ENCODE peak calls at places on chromosomes 2 and 18, in four cellular contexts. One of them, this sample, is unnamed.
A peak's percentile ranks its signal among the peaks of the same experiment; 100 is the strongest.

GRCh38 chr18:67783215-67783946 is 266.9 kb upstream of the DSEL start:
- DNase-seq in NB4: peak; percentile 29
- DNase-seq in suprapubic skin: no peak
- DNase-seq in MCF 10A: peak; percentile 83
- DNase-seq in this sample: no peak

GRCh38 chr2:186599186-186599778 is 9.4 kb downstream of the ITGAV start:
- DNase-seq in NB4: no peak
- DNase-seq in suprapubic skin: no peak
- DNase-seq in MCF 10A: no peak
- DNase-seq in this sample: no peak

GRCh38 chr2:218908721-218909619 is 28.3 kb downstream of the WNT10A start:
- DNase-seq in NB4: peak; percentile 86
- DNase-seq in suprapubic skin: peak; percentile 94
- DNase-seq in MCF 10A: peak; percentile 87
- DNase-seq in this sample: peak; percentile 94

GRCh38 chr18:33115917-33116316 is 324.6 kb downstream of the CCDC178 start:
- DNase-seq in NB4: no peak
- DNase-seq in suprapubic skin: no peak
- DNase-seq in MCF 10A: no peak
- DNase-seq in this sample: peak; percentile 8

GRCh38 chr2:191150451-191151314 is at the start of gene STAT4:
- DNase-seq in NB4: peak; percentile 49
- DNase-seq in suprapubic skin: no peak
- DNase-seq in MCF 10A: peak; percentile 57
- DNase-seq in this sample: peak; percentile 39

GRCh38 chr2:41912337-41912736 is 135.5 kb upstream of the PKDCC start:
- DNase-seq in NB4: no peak
- DNase-seq in suprapubic skin: no peak
- DNase-seq in MCF 10A: no peak
- DNase-seq in this sample: no peak

GRCh38 chr2:160006466-160006865 is 55.9 kb downstream of the PLA2R1 start:
- DNase-seq in NB4: no peak
- DNase-seq in suprapubic skin: no peak
- DNase-seq in MCF 10A: no peak
- DNase-seq in this sample: no peak

GRCh38 chr2:8134105-8134903 is 547.6 kb upstream of the ID2 start:
- DNase-seq in NB4: no peak
- DNase-seq in suprapubic skin: no peak
- DNase-seq in MCF 10A: no peak
- DNase-seq in this sample: no peak

GRCh38 chr18:46452820-46453219 is 204.2 kb downstream of the LOXHD1 start:
- DNase-seq in NB4: no peak
- DNase-seq in suprapubic skin: no peak
- DNase-seq in MCF 10A: peak; percentile 61
- DNase-seq in this sample: no peak

GRCh38 chr2:66821168-66821567 is 386.2 kb downstream of the MEIS1 start:
- DNase-seq in NB4: no peak
- DNase-seq in suprapubic skin: no peak
- DNase-seq in MCF 10A: no peak
- DNase-seq in this sample: no peak

GRCh38 chr2:151159109-151159690 is 102.5 kb downstream of the RBM43 start:
- DNase-seq in NB4: no peak
- DNase-seq in suprapubic skin: no peak
- DNase-seq in MCF 10A: no peak
- DNase-seq in this sample: no peak

GRCh38 chr18:70553961-70554325 is 265.1 kb downstream of the SOCS6 start:
- DNase-seq in NB4: no peak
- DNase-seq in suprapubic skin: no peak
- DNase-seq in MCF 10A: no peak
- DNase-seq in this sample: no peak

GRCh38 chr18:59904051-59904601 is 4.3 kb downstream of the PMAIP1 start:
- DNase-seq in NB4: no peak
- DNase-seq in suprapubic skin: no peak
- DNase-seq in MCF 10A: no peak
- DNase-seq in this sample: no peak

GRCh38 chr18:23209031-23209430 is 73.7 kb downstream of the CABLES1 start:
- DNase-seq in NB4: no peak
- DNase-seq in suprapubic skin: no peak
- DNase-seq in MCF 10A: peak; percentile 45
- DNase-seq in this sample: no peak

GRCh38 chr18:23207994-23208393 is 72.7 kb downstream of the CABLES1 start:
- DNase-seq in NB4: no peak
- DNase-seq in suprapubic skin: no peak
- DNase-seq in MCF 10A: no peak
- DNase-seq in this sample: no peak

GRCh38 chr18:23205980-23206379 is 70.7 kb downstream of the CABLES1 start:
- DNase-seq in NB4: no peak
- DNase-seq in suprapubic skin: no peak
- DNase-seq in MCF 10A: no peak
- DNase-seq in this sample: no peak

GRCh38 chr18:23208600-23208999 is 73.3 kb downstream of the CABLES1 start:
- DNase-seq in NB4: no peak
- DNase-seq in suprapubic skin: no peak
- DNase-seq in MCF 10A: no peak
- DNase-seq in this sample: no peak

DNA sequence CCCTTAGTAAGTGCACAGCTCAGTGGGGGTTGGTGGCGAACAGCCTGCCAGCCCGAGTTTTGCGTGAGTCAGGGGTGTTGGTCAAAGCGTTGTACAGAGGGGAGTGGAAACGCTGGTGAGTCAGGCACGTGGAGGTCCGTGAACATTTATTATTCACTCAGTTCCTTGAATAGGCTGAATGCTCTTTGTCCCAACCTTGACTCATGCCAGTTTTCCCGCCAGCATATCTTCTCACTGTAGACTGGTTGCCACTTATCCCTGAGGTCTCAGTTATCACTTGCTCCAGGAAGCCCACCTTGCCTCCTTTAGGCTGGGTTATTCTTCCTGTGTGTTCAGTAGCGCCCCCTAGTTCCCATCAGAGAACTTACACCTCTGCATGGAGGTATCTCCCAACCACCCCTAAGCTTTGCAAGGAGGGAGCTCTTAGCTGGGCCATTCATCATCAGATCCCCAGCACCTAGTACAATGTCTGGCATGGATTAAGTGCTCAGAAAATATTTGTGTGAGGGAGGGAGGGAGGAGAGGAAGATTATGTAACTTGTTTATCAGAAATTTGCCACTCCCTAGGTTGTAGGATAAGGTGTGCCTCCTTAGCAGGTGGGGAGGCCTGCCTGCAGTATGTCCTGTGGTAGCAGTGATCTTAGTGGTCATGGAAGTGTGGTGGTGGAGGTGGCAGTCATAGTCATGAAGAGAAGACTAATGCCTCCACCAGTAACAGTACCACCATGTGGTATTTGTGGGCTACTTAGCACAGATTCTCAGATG is 72.1 kb downstream of the CABLES1 start:
- DNase-seq in NB4: peak; percentile 43
- DNase-seq in suprapubic skin: peak; percentile 26
- DNase-seq in MCF 10A: peak; percentile 5
- DNase-seq in this sample: no peak
- TF ChIP-seq CTCF in NB4: peak; percentile 38
- TF ChIP-seq CTCF in suprapubic skin: peak; percentile 5
- TF ChIP-seq CTCF in MCF 10A: peak; percentile 26
- TF ChIP-seq CTCF in this sample: peak; percentile 10

GRCh38 chr2:183215917-183216316 is 91.7 kb downstream of the NUP35 start:
- DNase-seq in NB4: no peak
- DNase-seq in suprapubic skin: no peak
- DNase-seq in MCF 10A: no peak
- DNase-seq in this sample: no peak
- TF ChIP-seq CTCF in NB4: no peak
- TF ChIP-seq CTCF in suprapubic skin: no peak
- TF ChIP-seq CTCF in MCF 10A: no peak
- TF ChIP-seq CTCF in this sample: no peak

DNA sequence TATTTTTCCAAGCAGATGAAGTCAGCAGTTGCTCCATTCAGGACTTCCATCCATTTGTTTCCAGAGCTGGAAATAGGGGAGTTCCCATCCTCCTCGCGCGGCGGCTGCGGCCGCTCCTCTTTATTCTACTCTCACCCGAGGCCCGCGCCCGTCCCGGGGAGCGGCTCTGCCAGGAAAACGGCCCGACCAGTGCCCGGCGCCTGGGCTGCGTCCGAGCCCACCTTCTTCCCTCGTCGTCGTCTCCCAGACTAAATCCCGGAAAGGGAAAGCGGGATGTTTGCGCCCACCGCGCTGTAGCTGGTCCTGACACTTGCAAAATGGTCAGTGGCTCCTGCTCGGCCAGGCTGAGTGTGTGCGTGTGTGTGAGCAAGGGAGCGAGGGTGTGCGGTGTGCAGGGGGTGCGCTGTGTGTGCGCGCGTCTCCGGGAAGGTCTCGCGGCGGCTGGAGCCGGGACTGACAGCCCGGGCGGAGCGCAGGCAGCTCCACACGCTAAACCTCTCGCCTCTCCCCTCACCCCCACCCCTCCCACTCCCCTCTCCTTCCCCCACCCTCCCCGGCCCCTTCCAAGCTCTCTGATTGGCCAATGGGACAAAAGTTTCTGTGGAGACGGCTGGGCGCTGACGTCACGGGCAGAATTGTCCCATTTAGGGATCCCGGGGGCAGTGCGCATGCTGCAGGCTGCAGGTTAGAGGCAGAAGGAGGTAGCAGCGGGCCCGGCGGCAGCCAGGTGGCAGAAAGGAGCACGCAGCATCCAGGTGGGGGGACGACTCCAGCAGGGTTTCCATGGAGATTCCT is at the start of gene NOL4:
- DNase-seq in NB4: no peak
- DNase-seq in suprapubic skin: no peak
- DNase-seq in MCF 10A: peak; percentile 7
- DNase-seq in this sample: peak; percentile 19
- TF ChIP-seq CTCF in NB4: no peak
- TF ChIP-seq CTCF in suprapubic skin: no peak
- TF ChIP-seq CTCF in MCF 10A: peak; percentile 14
- TF ChIP-seq CTCF in this sample: no peak

DNA sequence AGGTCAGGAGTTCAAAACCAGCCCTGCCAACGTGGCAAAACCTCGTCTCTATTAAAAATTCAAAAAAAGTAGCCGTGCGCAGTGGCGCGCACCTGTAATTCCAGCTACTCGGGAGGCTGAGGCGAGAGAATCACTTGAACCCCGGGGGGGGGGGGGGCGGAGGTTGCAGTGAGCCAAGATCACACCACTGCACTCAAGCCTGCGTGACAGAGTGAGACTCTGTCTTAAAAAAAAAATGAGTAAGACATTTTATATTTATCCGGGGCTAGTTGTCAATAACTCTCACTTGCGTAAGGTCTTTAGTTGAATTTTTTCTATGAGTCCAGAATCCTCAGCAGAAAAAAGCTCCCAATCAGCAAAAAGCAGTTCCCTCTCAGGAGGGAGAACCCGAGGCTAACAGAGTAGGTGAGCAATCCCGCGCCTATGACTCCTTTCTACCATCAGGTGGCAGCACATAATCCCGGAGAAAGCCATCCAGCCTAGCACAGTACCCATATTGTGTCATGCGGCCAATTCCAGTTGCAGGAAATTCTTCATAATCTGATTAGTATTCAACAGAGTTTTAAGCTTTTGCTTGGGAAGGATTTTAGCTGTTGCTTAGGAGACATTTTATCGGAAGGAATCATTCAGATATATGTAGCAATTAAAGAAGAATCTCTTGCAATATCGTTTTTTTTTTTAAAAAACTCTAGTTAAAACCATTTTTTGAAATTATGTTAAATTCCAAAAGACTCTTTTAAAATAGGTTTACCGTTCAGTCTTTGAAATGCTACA is 11.9 kb upstream of the CRYGA start:
- DNase-seq in NB4: peak; percentile 84
- DNase-seq in suprapubic skin: peak; percentile 71
- DNase-seq in MCF 10A: peak; percentile 84
- DNase-seq in this sample: peak; percentile 82
- TF ChIP-seq CTCF in NB4: peak; percentile 98
- TF ChIP-seq CTCF in suprapubic skin: peak; percentile 48
- TF ChIP-seq CTCF in MCF 10A: peak; percentile 73
- TF ChIP-seq CTCF in this sample: peak; percentile 48

GRCh38 chr18:13987956-13988355 is 72.6 kb upstream of the MC2R start:
- DNase-seq in NB4: no peak
- DNase-seq in suprapubic skin: no peak
- DNase-seq in MCF 10A: no peak
- DNase-seq in this sample: no peak

GRCh38 chr18:13983506-13983905 is 68.2 kb upstream of the MC2R start:
- DNase-seq in NB4: no peak
- DNase-seq in suprapubic skin: no peak
- DNase-seq in MCF 10A: no peak
- DNase-seq in this sample: no peak

GRCh38 chr18:13984080-13984479 is 68.7 kb upstream of the MC2R start:
- DNase-seq in NB4: no peak
- DNase-seq in suprapubic skin: no peak
- DNase-seq in MCF 10A: no peak
- DNase-seq in this sample: no peak

GRCh38 chr18:13982136-13982535 is 66.8 kb upstream of the MC2R start:
- DNase-seq in NB4: peak; percentile 32
- DNase-seq in suprapubic skin: no peak
- DNase-seq in MCF 10A: no peak
- DNase-seq in this sample: no peak
- TF ChIP-seq CTCF in NB4: no peak
- TF ChIP-seq CTCF in suprapubic skin: no peak
- TF ChIP-seq CTCF in MCF 10A: no peak
- TF ChIP-seq CTCF in this sample: no peak

This sample was measured in Calu3.